ENCODE peak calls at places on chromosomes 11 and 22, in ten cellular contexts. H is memory B cell; F is stimulated activated CD8-positive, alpha-beta memory T cell treated with anti-CD3 and anti-CD28 coated beads, Interleukin-7, amount 100 ng/mL, for 1 hour; G is MCF 10A; A is midbrain; S is KG1; B is SW480; O is activated CD4-positive, alpha-beta T cell treated with anti-CD3 and anti-CD28 coated beads, Interleukin-2, amount 50 U/mL, for 1 hour; W is cardiac fibroblast; I is NCI-H1930. Q is an unnamed sample.

GRCh38 chr22:32531955-32532818 is 57.6 kb downstream of the FBXO7 start:
- DNase-seq in H (no peak), F (no peak), G (peak), A (no peak), S (no peak), B (peak), O (no peak), W (peak), I (no peak), Q (no peak)

GRCh38 chr11:47908198-47908597 is 60.0 kb upstream of the NUP160 start:
- DNase-seq in H (no peak), F (no peak), G (peak), A (no peak), S (no peak), B (no peak), O (no peak), W (peak), I (no peak), Q (no peak)

GRCh38 chr22:19970479-19971275 is 29.1 kb upstream of the TXNRD2 start:
- DNase-seq in H (peak), F (peak), G (peak), A (peak), S (no peak), B (peak), O (peak), W (peak), I (peak), Q (peak)

GRCh38 chr11:47183031-47183856 is 3.0 kb downstream of the PACSIN3 start:
- DNase-seq in H (no peak), F (no peak), G (no peak), A (no peak), S (no peak), B (no peak), O (no peak), W (no peak), I (no peak), Q (no peak)

GRCh38 chr11:128235446-128235845 is 351.9 kb downstream of the ETS1 start:
- DNase-seq in H (no peak), F (no peak), G (no peak), A (no peak), S (no peak), B (no peak), O (no peak), W (no peak), I (no peak), Q (no peak)

GRCh38 chr22:45284705-45285305 is at the start of gene UPK3A:
- DNase-seq in H (peak), F (no peak), G (no peak), A (no peak), S (no peak), B (peak), O (peak), W (no peak), I (peak), Q (peak)

GRCh38 chr11:57460756-57461749 is 725 bp downstream of the RTN4RL2 start:
- DNase-seq in H (no peak), F (no peak), G (no peak), A (no peak), S (no peak), B (no peak), O (no peak), W (no peak), I (no peak), Q (no peak)

GRCh38 chr22:45058622-45058912 is 48.8 kb upstream of the PHF21B start:
- DNase-seq in H (no peak), F (no peak), G (no peak), A (no peak), S (no peak), B (no peak), O (no peak), W (no peak), I (no peak), Q (no peak)

GRCh38 chr11:117620131-117620530 is 176.9 kb downstream of the DSCAML1 start:
- DNase-seq in H (no peak), F (no peak), G (no peak), A (no peak), S (no peak), B (no peak), O (no peak), W (no peak), I (no peak), Q (no peak)

GRCh38 chr11:120516461-120517389 is 5.2 kb downstream of the GRIK4 start:
- DNase-seq in H (no peak), F (no peak), G (no peak), A (no peak), S (no peak), B (no peak), O (no peak), W (no peak), I (no peak), Q (no peak)

GRCh38 chr11:19819148-19819547 is 106.5 kb downstream of the NAV2 start:
- DNase-seq in H (no peak), F (no peak), G (no peak), A (no peak), S (no peak), B (no peak), O (no peak), W (no peak), I (no peak), Q (no peak)

GRCh38 chr11:130388607-130389205 is 39.7 kb downstream of the ADAMTS8 start:
- DNase-seq in H (no peak), F (no peak), G (no peak), A (no peak), S (no peak), B (peak), O (no peak), W (no peak), I (no peak), Q (no peak)

GRCh38 chr11:106706355-106706754 is 311.9 kb downstream of the GUCY1A2 start:
- DNase-seq in H (no peak), F (no peak), G (peak), A (no peak), S (no peak), B (peak), O (no peak), W (peak), I (no peak), Q (no peak)

GRCh38 chr11:85867751-85868150 is 12.6 kb downstream of the CCDC83 start:
- DNase-seq in H (no peak), F (no peak), G (no peak), A (no peak), S (no peak), B (no peak), O (no peak), W (peak), I (no peak), Q (no peak)

GRCh38 chr22:32123657-32124056 is 35.4 kb downstream of the C22orf42 start:
- DNase-seq in H (no peak), F (no peak), G (peak), A (no peak), S (no peak), B (peak), O (no peak), W (no peak), I (no peak), Q (no peak)

GRCh38 chr11:100930185-100930778 is 199.3 kb downstream of the PGR start:
- DNase-seq in H (no peak), F (no peak), G (peak), A (peak), S (peak), B (peak), O (no peak), W (peak), I (peak), Q (no peak)

GRCh38 chr11:83061883-83062282 is 9.8 kb downstream of the RAB30 start:
- DNase-seq in H (no peak), F (no peak), G (no peak), A (no peak), S (no peak), B (no peak), O (no peak), W (no peak), I (no peak), Q (no peak)

GRCh38 chr11:70159612-70160570 is 43.2 kb upstream of the FADD start:
- DNase-seq in H (no peak), F (no peak), G (peak), A (no peak), S (no peak), B (peak), O (no peak), W (no peak), I (no peak), Q (no peak)

GRCh38 chr11:65452806-65453490 is 30.4 kb downstream of the NEAT1 start:
- DNase-seq in H (no peak), F (no peak), G (peak), A (no peak), S (no peak), B (peak), O (no peak), W (peak), I (no peak), Q (no peak)

GRCh38 chr11:12983331-12983730 is 25.8 kb upstream of the RASSF10 start:
- DNase-seq in H (no peak), F (no peak), G (no peak), A (no peak), S (no peak), B (no peak), O (no peak), W (no peak), I (no peak), Q (no peak)

GRCh38 chr22:40178417-40179409 is 988 bp downstream of the TNRC6B start:
- DNase-seq in H (peak), F (no peak), G (peak), A (peak), S (peak), B (peak), O (peak), W (peak), I (no peak), Q (no peak)

GRCh38 chr22:40027191-40028097 is 32.7 kb downstream of the FAM83F start:
- DNase-seq in H (no peak), F (no peak), G (no peak), A (no peak), S (no peak), B (no peak), O (no peak), W (no peak), I (no peak), Q (no peak)

GRCh38 chr22:34975721-34976120 is 90.2 kb upstream of the ISX start:
- DNase-seq in H (no peak), F (no peak), G (no peak), A (no peak), S (no peak), B (peak), O (no peak), W (no peak), I (no peak), Q (no peak)

GRCh38 chr11:26947379-26947844 is 46.5 kb upstream of the FIBIN start:
- DNase-seq in H (no peak), F (no peak), G (peak), A (no peak), S (no peak), B (no peak), O (no peak), W (peak), I (no peak), Q (no peak)

GRCh38 chr22:49500942-49501395 is 326.7 kb downstream of the BRD1 start:
- DNase-seq in H (no peak), F (no peak), G (no peak), A (no peak), S (no peak), B (no peak), O (no peak), W (no peak), I (no peak), Q (no peak)

GRCh38 chr22:49269928-49270327 is 557.7 kb downstream of the BRD1 start:
- DNase-seq in H (no peak), F (no peak), G (no peak), A (no peak), S (no peak), B (no peak), O (no peak), W (no peak), I (no peak), Q (no peak)

GRCh38 chr11:121965330-121965729 is 150.7 kb downstream of the BLID start:
- DNase-seq in H (no peak), F (no peak), G (peak), A (no peak), S (no peak), B (no peak), O (no peak), W (peak), I (peak), Q (no peak)

GRCh38 chr11:117700551-117700950 is 96.5 kb downstream of the DSCAML1 start:
- DNase-seq in H (no peak), F (no peak), G (peak), A (no peak), S (no peak), B (no peak), O (no peak), W (no peak), I (no peak), Q (no peak)

GRCh38 chr11:34606326-34607120 is 14.4 kb upstream of the EHF start:
- DNase-seq in H (no peak), F (no peak), G (no peak), A (no peak), S (no peak), B (peak), O (no peak), W (no peak), I (no peak), Q (no peak)

GRCh38 chr22:37630839-37631435 is 8.5 kb upstream of the SH3BP1 start:
- DNase-seq in H (no peak), F (no peak), G (no peak), A (no peak), S (no peak), B (no peak), O (no peak), W (no peak), I (no peak), Q (no peak)

GRCh38 chr22:37448521-37449150 is 21.4 kb upstream of the ELFN2 start:
- DNase-seq in H (no peak), F (no peak), G (no peak), A (no peak), S (no peak), B (peak), O (no peak), W (no peak), I (no peak), Q (no peak)

GRCh38 chr11:1082346-1082727 is 7.7 kb downstream of the MUC2 start:
- DNase-seq in H (no peak), F (no peak), G (no peak), A (no peak), S (no peak), B (no peak), O (no peak), W (no peak), I (no peak), Q (no peak)